ENCODE peak calls at places on chromosomes 11 and 22, in five cellular contexts. C is LHCN-M2, N is spleen, S is activated gamma-delta T cell, I is NCI-H345. Z is an unnamed sample.
A peak's percentile ranks its signal among the peaks of the same experiment; 100 is the strongest.

GRCh38 chr11:65855927-65856363 is 2.0 kb downstream of the CFL1 start:
- DNase-seq in C (no peak), N (peak; percentile 67), S (no peak), I (no peak), Z (peak; percentile 34)

GRCh38 chr11:76772100-76772782 is 10.9 kb upstream of the TSKU start:
- DNase-seq in C (no peak), N (no peak), S (no peak), I (no peak), Z (no peak)

GRCh38 chr11:110896358-110896757 is 184.1 kb upstream of the ARHGAP20 start:
- DNase-seq in C (peak; percentile 89), N (no peak), S (no peak), I (no peak), Z (no peak)

GRCh38 chr22:32219030-32219429 is 14.2 kb upstream of the RFPL2 start:
- DNase-seq in C (no peak), N (no peak), S (no peak), I (no peak), Z (no peak)

GRCh38 chr11:108693852-108694251 is 29.0 kb downstream of the DDX10 start:
- DNase-seq in C (peak; percentile 80), N (no peak), S (no peak), I (no peak), Z (no peak)

GRCh38 chr11:115980336-115980735 is 476.1 kb upstream of the CADM1 start:
- DNase-seq in C (no peak), N (no peak), S (no peak), I (no peak), Z (no peak)

GRCh38 chr11:130473056-130473794 is 24.8 kb downstream of the ADAMTS15 start:
- DNase-seq in C (no peak), N (no peak), S (no peak), I (no peak), Z (no peak)

GRCh38 chr11:2536440-2536989 is 91.7 kb downstream of the KCNQ1 start:
- DNase-seq in C (no peak), N (peak; percentile 51), S (no peak), I (no peak), Z (no peak)

GRCh38 chr11:34339149-34340064 is 18.4 kb downstream of the ABTB2 start:
- DNase-seq in C (no peak), N (no peak), S (no peak), I (no peak), Z (no peak)

GRCh38 chr11:75219869-75220268 is 20.7 kb upstream of the TPBGL start:
- DNase-seq in C (no peak), N (no peak), S (no peak), I (no peak), Z (no peak)

GRCh38 chr22:42932857-42933782 is 76.0 kb upstream of the ARFGAP3 start:
- DNase-seq in C (peak; percentile 44), N (peak; percentile 87), S (no peak), I (no peak), Z (no peak)

GRCh38 chr11:114309517-114309916 is 13.3 kb downstream of the NNMT start:
- DNase-seq in C (no peak), N (no peak), S (no peak), I (no peak), Z (no peak)

GRCh38 chr11:29629281-29629680 is 387.5 kb downstream of the KCNA4 start:
- DNase-seq in C (peak; percentile 90), N (no peak), S (no peak), I (no peak), Z (no peak)

GRCh38 chr22:17109113-17109865 is 11.9 kb downstream of the TMEM121B start:
- DNase-seq in C (no peak), N (peak; percentile 72), S (no peak), I (no peak), Z (peak; percentile 75)

GRCh38 chr11:2366733-2367132 is 10.4 kb upstream of the CD81 start:
- DNase-seq in C (no peak), N (no peak), S (no peak), I (no peak), Z (peak; percentile 66)

GRCh38 chr22:20912494-20912893 is 4.7 kb upstream of the CRKL start:
- DNase-seq in C (no peak), N (no peak), S (no peak), I (no peak), Z (peak; percentile 20)

GRCh38 chr11:116173946-116174911 is 598.6 kb downstream of the BUD13 start:
- DNase-seq in C (no peak), N (no peak), S (no peak), I (no peak), Z (no peak)

GRCh38 chr11:122375687-122376399 is 259.8 kb upstream of the BLID start:
- DNase-seq in C (peak; percentile 38), N (no peak), S (no peak), I (no peak), Z (no peak)

GRCh38 chr11:12276831-12277475 is 100.4 kb upstream of the PARVA start:
- DNase-seq in C (no peak), N (no peak), S (no peak), I (peak; percentile 15), Z (no peak)

GRCh38 chr22:40407021-40407761 is 36.8 kb downstream of the SGSM3 start:
- DNase-seq in C (no peak), N (peak; percentile 76), S (no peak), I (no peak), Z (no peak)

GRCh38 chr22:44329179-44329796 is 16.5 kb upstream of the SHISAL1 start:
- DNase-seq in C (no peak), N (no peak), S (no peak), I (no peak), Z (no peak)

GRCh38 chr22:44133901-44134511 is 46.7 kb upstream of the PARVG start:
- DNase-seq in C (peak; percentile 89), N (peak; percentile 52), S (no peak), I (no peak), Z (peak; percentile 88)

GRCh38 chr22:25064894-25065560 is 112.5 kb downstream of the KIAA1671 start:
- DNase-seq in C (no peak), N (no peak), S (no peak), I (no peak), Z (no peak)

GRCh38 chr22:50674606-50675552 is 2.3 kb downstream of the SHANK3 start:
- DNase-seq in C (no peak), N (no peak), S (no peak), I (peak; percentile 43), Z (peak; percentile 78)

GRCh38 chr11:133520707-133521106 is 11.6 kb downstream of the OPCML start:
- DNase-seq in C (no peak), N (no peak), S (no peak), I (no peak), Z (no peak)

GRCh38 chr22:44396021-44396726 is 83.4 kb upstream of the SHISAL1 start:
- DNase-seq in C (no peak), N (peak; percentile 39), S (no peak), I (no peak), Z (peak; percentile 64)

GRCh38 chr11:68652683-68653156 is 31.6 kb upstream of the GAL start:
- DNase-seq in C (no peak), N (no peak), S (no peak), I (no peak), Z (no peak)

GRCh38 chr11:9691865-9692264 is 28.0 kb downstream of the SWAP70 start:
- DNase-seq in C (peak; percentile 57), N (no peak), S (no peak), I (no peak), Z (no peak)